ENCODE peak calls at places on chromosome 5, in four cellular contexts. One of them, this sample, is unnamed.

GRCh38 chr5:133967715-133968056 is 739 bp downstream of the C5orf15 start:
- DNase-seq in mesendoderm: peak; percentile 24
- DNase-seq in mesenchymal stem cell: peak; percentile 90
- DNase-seq in heart left ventricle: no peak
- DNase-seq in this sample: peak; percentile 57

GRCh38 chr5:172886974-172887491 is 53.0 kb downstream of the ERGIC1 start:
- DNase-seq in mesendoderm: peak; percentile 63
- DNase-seq in mesenchymal stem cell: peak; percentile 90
- DNase-seq in heart left ventricle: peak; percentile 62
- DNase-seq in this sample: peak; percentile 86

GRCh38 chr5:43110606-43111170 is 10.0 kb upstream of the ZNF131 start:
- DNase-seq in mesendoderm: peak; percentile 53
- DNase-seq in mesenchymal stem cell: no peak
- DNase-seq in heart left ventricle: no peak
- DNase-seq in this sample: no peak

GRCh38 chr5:154857091-154857533 is 1.3 kb upstream of the CNOT8 start:
- DNase-seq in mesendoderm: peak; percentile 78
- DNase-seq in mesenchymal stem cell: no peak
- DNase-seq in heart left ventricle: peak; percentile 89
- DNase-seq in this sample: no peak

GRCh38 chr5:172919525-172920446 is 39.4 kb upstream of the RPL26L1 start:
- DNase-seq in mesendoderm: no peak
- DNase-seq in mesenchymal stem cell: no peak
- DNase-seq in heart left ventricle: peak; percentile 45
- DNase-seq in this sample: no peak

GRCh38 chr5:171750316-171750788 is 35.3 kb upstream of the SMIM23 start:
- DNase-seq in mesendoderm: peak; percentile 58
- DNase-seq in mesenchymal stem cell: no peak
- DNase-seq in heart left ventricle: peak; percentile 54
- DNase-seq in this sample: no peak

GRCh38 chr5:67244345-67244793 is 47.8 kb upstream of the CD180 start:
- DNase-seq in mesendoderm: no peak
- DNase-seq in mesenchymal stem cell: no peak
- DNase-seq in heart left ventricle: peak; percentile 25
- DNase-seq in this sample: no peak

GRCh38 chr5:27503813-27504212 is 465.4 kb upstream of the CDH9 start:
- DNase-seq in mesendoderm: no peak
- DNase-seq in mesenchymal stem cell: no peak
- DNase-seq in heart left ventricle: no peak
- DNase-seq in this sample: no peak

GRCh38 chr5:132905938-132906337 is 32.5 kb downstream of the LEAP2 start:
- DNase-seq in mesendoderm: no peak
- DNase-seq in mesenchymal stem cell: peak; percentile 91
- DNase-seq in heart left ventricle: no peak
- DNase-seq in this sample: peak; percentile 24

GRCh38 chr5:159855476-159856157 is 60.7 kb upstream of the ADRA1B start:
- DNase-seq in mesendoderm: no peak
- DNase-seq in mesenchymal stem cell: no peak
- DNase-seq in heart left ventricle: peak; percentile 12
- DNase-seq in this sample: no peak

GRCh38 chr5:155729684-155730059 is 597.3 kb upstream of the SGCD start:
- DNase-seq in mesendoderm: peak; percentile 14
- DNase-seq in mesenchymal stem cell: no peak
- DNase-seq in heart left ventricle: peak; percentile 67
- DNase-seq in this sample: no peak

GRCh38 chr5:93576994-93577575 is 3.9 kb downstream of the NR2F1-AS1 start:
- DNase-seq in mesendoderm: no peak
- DNase-seq in mesenchymal stem cell: no peak
- DNase-seq in heart left ventricle: no peak
- DNase-seq in this sample: no peak

GRCh38 chr5:155665371-155665770 is 651.8 kb downstream of the KIF4B start:
- DNase-seq in mesendoderm: peak; percentile 9
- DNase-seq in mesenchymal stem cell: no peak
- DNase-seq in heart left ventricle: no peak
- DNase-seq in this sample: no peak

GRCh38 chr5:131366428-131366827 is 102.6 kb downstream of the CDC42SE2 start:
- DNase-seq in mesendoderm: no peak
- DNase-seq in mesenchymal stem cell: no peak
- DNase-seq in heart left ventricle: no peak
- DNase-seq in this sample: no peak

GRCh38 chr5:167602077-167602476 is 689.4 kb upstream of the WWC1 start:
- DNase-seq in mesendoderm: no peak
- DNase-seq in mesenchymal stem cell: no peak
- DNase-seq in heart left ventricle: no peak
- DNase-seq in this sample: no peak

GRCh38 chr5:5572010-5572982 is 149.8 kb downstream of the ICE1 start:
- DNase-seq in mesendoderm: no peak
- DNase-seq in mesenchymal stem cell: no peak
- DNase-seq in heart left ventricle: peak; percentile 31
- DNase-seq in this sample: no peak

GRCh38 chr5:75532190-75532589 is 20.5 kb downstream of the POLK start:
- DNase-seq in mesendoderm: no peak
- DNase-seq in mesenchymal stem cell: no peak
- DNase-seq in heart left ventricle: no peak
- DNase-seq in this sample: no peak

GRCh38 chr5:142894749-142895148 is 124.6 kb downstream of the ARHGAP26 start:
- DNase-seq in mesendoderm: no peak
- DNase-seq in mesenchymal stem cell: no peak
- DNase-seq in heart left ventricle: no peak
- DNase-seq in this sample: no peak

GRCh38 chr5:72584466-72584865 is 77.3 kb upstream of the ZNF366 start:
- DNase-seq in mesendoderm: no peak
- DNase-seq in mesenchymal stem cell: no peak
- DNase-seq in heart left ventricle: no peak
- DNase-seq in this sample: no peak

GRCh38 chr5:138985683-138986082 is 110.5 kb upstream of the LRRTM2 start:
- DNase-seq in mesendoderm: no peak
- DNase-seq in mesenchymal stem cell: no peak
- DNase-seq in heart left ventricle: no peak
- DNase-seq in this sample: no peak

GRCh38 chr5:41763096-41763495 is 107.1 kb downstream of the OXCT1 start:
- DNase-seq in mesendoderm: no peak
- DNase-seq in mesenchymal stem cell: peak; percentile 60
- DNase-seq in heart left ventricle: no peak
- DNase-seq in this sample: peak; percentile 20

GRCh38 chr5:59361454-59361853 is 532.1 kb downstream of the PDE4D start:
- DNase-seq in mesendoderm: no peak
- DNase-seq in mesenchymal stem cell: no peak
- DNase-seq in heart left ventricle: no peak
- DNase-seq in this sample: no peak

GRCh38 chr5:147689436-147689835 is 93.1 kb downstream of the JAKMIP2 start:
- DNase-seq in mesendoderm: no peak
- DNase-seq in mesenchymal stem cell: no peak
- DNase-seq in heart left ventricle: no peak
- DNase-seq in this sample: no peak

GRCh38 chr5:124677376-124677998 is 69.0 kb downstream of the ZNF608 start:
- DNase-seq in mesendoderm: no peak
- DNase-seq in mesenchymal stem cell: no peak
- DNase-seq in heart left ventricle: peak; percentile 36
- DNase-seq in this sample: no peak

GRCh38 chr5:93403529-93403928 is 177.5 kb downstream of the NR2F1-AS1 start:
- DNase-seq in mesendoderm: no peak
- DNase-seq in mesenchymal stem cell: no peak
- DNase-seq in heart left ventricle: no peak
- DNase-seq in this sample: no peak

GRCh38 chr5:10725636-10726035 is 35.4 kb downstream of the DAP start:
- DNase-seq in mesendoderm: no peak
- DNase-seq in mesenchymal stem cell: no peak
- DNase-seq in heart left ventricle: no peak
- DNase-seq in this sample: no peak
- H3K27ac ChIP-seq in mesendoderm: no peak overlapping the region
- H3K27ac ChIP-seq in mesenchymal stem cell: peak overlapping the region; percentile 94
- H3K27ac ChIP-seq in heart left ventricle: peak overlapping the region; percentile 69
- H3K27ac ChIP-seq in this sample: no peak overlapping the region

GRCh38 chr5:40406426-40407211 is 273.1 kb upstream of the PTGER4 start:
- DNase-seq in mesendoderm: no peak
- DNase-seq in mesenchymal stem cell: peak; percentile 40
- DNase-seq in heart left ventricle: no peak
- DNase-seq in this sample: no peak
- H3K27ac ChIP-seq in mesendoderm: no peak overlapping the region
- H3K27ac ChIP-seq in mesenchymal stem cell: no peak overlapping the region
- H3K27ac ChIP-seq in heart left ventricle: peak overlapping the region; percentile 31
- H3K27ac ChIP-seq in this sample: no peak overlapping the region

GRCh38 chr5:141513021-141513626 is 24.2 kb downstream of the PCDHGC5 start:
- DNase-seq in mesendoderm: peak; percentile 61
- DNase-seq in mesenchymal stem cell: peak; percentile 89
- DNase-seq in heart left ventricle: no peak
- DNase-seq in this sample: no peak

GRCh38 chr5:141512390-141513020 is 23.6 kb downstream of the PCDHGC5 start:
- DNase-seq in mesendoderm: peak; percentile 97
- DNase-seq in mesenchymal stem cell: peak; percentile 65
- DNase-seq in heart left ventricle: peak; percentile 83
- DNase-seq in this sample: peak; percentile 50

GRCh38 chr5:141510160-141510559 is 21.3 kb downstream of the PCDHGC5 start:
- DNase-seq in mesendoderm: no peak
- DNase-seq in mesenchymal stem cell: no peak
- DNase-seq in heart left ventricle: no peak
- DNase-seq in this sample: no peak

GRCh38 chr5:141511771-141512325 is 23.0 kb downstream of the PCDHGC5 start:
- DNase-seq in mesendoderm: no peak
- DNase-seq in mesenchymal stem cell: no peak
- DNase-seq in heart left ventricle: no peak
- DNase-seq in this sample: no peak

GRCh38 chr5:141510850-141511718 is 22.2 kb downstream of the PCDHGC5 start:
- DNase-seq in mesendoderm: no peak
- DNase-seq in mesenchymal stem cell: no peak
- DNase-seq in heart left ventricle: no peak
- DNase-seq in this sample: no peak
- H3K27ac ChIP-seq in mesendoderm: no peak overlapping the region
- H3K27ac ChIP-seq in mesenchymal stem cell: peak overlapping the region; percentile 28
- H3K27ac ChIP-seq in heart left ventricle: no peak overlapping the region
- H3K27ac ChIP-seq in this sample: no peak overlapping the region

DNA sequence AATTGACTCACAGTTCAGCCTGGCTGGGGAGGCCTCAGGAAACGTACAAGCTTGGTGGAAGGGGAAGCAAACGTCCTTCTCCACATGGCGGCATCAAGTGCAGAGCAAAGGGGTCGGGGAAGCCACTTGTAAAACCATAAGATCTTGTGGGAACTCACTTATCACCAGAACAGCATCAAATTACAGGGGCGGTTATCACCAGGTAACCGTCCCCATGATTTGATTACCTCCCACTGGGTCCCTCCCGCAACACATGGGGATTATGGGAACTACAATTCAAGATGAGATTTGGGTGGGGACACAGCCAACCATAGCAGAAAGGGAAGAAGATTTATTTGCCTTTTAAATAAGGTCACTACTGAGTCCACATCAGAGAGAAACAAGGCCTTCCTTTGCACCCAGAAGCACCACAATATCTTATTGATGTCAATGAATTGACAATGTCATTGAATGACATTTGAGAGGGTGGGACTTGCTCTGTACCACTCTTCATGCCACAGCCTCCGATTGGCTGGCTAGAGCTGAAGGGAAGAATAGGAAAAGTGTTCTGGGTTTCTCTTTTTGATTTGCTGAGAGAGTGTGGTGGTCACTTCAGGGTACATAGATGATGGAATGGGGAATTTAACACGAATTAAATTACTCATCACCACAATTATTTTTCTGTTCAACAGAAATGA is 11.0 kb downstream of the SKP2 start:
- DNase-seq in mesendoderm: peak; percentile 68
- DNase-seq in mesenchymal stem cell: no peak
- DNase-seq in heart left ventricle: no peak
- DNase-seq in this sample: no peak
- H3K27ac ChIP-seq in mesendoderm: no peak overlapping the region
- H3K27ac ChIP-seq in mesenchymal stem cell: no peak overlapping the region
- H3K27ac ChIP-seq in heart left ventricle: no peak overlapping the region
- H3K27ac ChIP-seq in this sample: no peak overlapping the region

DNA sequence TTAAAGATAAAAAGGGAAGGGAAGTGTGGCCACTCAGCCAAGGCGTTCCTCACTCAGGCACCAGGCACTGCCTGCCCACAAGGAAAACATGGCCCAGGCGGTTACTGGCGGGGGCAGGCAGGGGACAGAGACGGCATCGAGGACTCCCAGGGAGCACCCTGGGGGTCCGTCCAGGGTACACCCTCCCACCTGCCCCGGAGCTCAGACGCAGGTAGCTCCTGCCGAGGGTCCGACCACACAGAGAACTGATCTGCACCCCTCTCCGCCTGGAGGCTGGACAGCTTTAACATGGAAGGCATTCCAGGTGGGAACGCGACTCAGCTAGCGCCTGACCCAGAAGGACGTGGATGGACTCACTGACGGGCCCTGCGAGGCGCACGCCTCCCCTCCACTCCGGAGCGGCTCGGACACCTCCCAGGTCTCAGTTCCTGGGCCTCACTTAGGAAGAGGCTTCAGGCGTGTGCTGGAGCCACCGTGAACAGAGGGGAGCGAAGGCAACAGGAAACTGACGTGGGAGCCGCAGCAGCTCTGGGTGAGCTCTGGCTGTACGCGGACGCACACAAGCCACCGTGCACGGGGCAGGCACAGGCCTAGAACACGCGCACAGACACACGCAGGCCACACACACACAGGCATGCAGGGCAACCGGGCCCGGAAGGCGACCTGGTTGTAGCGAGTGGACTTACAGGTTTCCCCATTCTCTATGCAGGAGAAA is 47.5 kb downstream of the NKD2 start:
- DNase-seq in mesendoderm: no peak
- DNase-seq in mesenchymal stem cell: no peak
- DNase-seq in heart left ventricle: no peak
- DNase-seq in this sample: no peak
- H3K27ac ChIP-seq in mesendoderm: no peak overlapping the region
- H3K27ac ChIP-seq in mesenchymal stem cell: no peak overlapping the region
- H3K27ac ChIP-seq in heart left ventricle: no peak overlapping the region
- H3K27ac ChIP-seq in this sample: no peak overlapping the region

DNA sequence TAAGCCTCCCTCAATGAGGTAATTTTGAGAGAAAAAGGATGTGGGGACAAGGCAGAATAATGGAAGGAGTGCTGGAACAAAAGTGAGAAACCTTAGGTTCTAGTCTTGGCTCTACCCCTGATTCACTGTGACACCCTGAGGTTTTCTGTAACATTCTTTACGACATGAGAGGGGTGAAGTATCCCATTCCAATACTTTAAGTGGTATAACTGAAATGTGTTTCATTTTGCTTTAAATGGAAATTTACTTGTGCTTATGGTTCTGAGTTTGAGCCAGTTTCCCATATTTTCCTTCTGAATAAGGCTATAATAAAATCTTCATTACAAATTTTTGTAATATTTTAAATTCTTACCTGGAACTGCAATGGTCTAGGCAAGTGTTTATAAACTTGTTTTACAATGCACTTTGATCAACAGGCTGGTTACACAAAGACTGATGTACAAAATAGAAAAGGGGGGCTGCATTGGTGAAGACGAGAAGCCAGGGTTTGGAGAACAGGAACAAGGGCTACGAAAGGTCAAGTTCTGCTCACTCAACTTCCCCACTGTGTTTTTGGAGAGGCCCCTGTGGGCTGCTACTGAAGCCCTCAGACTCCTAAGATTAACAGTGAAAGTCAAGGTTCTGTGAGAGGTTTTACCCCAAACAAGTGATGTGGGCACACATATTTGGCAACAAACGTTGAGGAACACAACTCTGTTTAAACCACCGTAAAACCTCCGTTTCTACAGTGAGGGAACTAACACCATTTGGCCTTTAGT is 171.9 kb upstream of the ELL2 start:
- DNase-seq in mesendoderm: no peak
- DNase-seq in mesenchymal stem cell: no peak
- DNase-seq in heart left ventricle: no peak
- DNase-seq in this sample: no peak
- H3K27ac ChIP-seq in mesendoderm: no peak overlapping the region
- H3K27ac ChIP-seq in mesenchymal stem cell: no peak overlapping the region
- H3K27ac ChIP-seq in heart left ventricle: no peak overlapping the region
- H3K27ac ChIP-seq in this sample: no peak overlapping the region